ENCODE peak calls at places on chromosomes 3 and 15, in five cellular contexts. B is brain microvascular endothelial cell; M is uterus; F is AG09319; P is CD4-positive, alpha-beta T cell. R is an unnamed sample.

GRCh38 chr15:87345955-87346354 is 910.6 kb downstream of the NTRK3 start:
- DNase-seq in M (no peak), F (no peak), P (no peak), B (no peak), R (no peak)

GRCh38 chr15:81480645-81481053 is 106.6 kb upstream of the TMC3 start:
- DNase-seq in B (peak; percentile 69), M (peak; percentile 17), P (no peak), F (peak; percentile 29), R (no peak)

GRCh38 chr15:100929641-100930042 is 10.5 kb downstream of the LRRK1 start:
- DNase-seq in M (no peak), P (no peak), B (no peak), F (no peak), R (no peak)

GRCh38 chr3:13621381-13622221 is 72.7 kb downstream of the FBLN2 start:
- DNase-seq in F (no peak), P (peak; percentile 46), B (no peak), M (no peak), R (no peak)

GRCh38 chr15:40063563-40064011 is 24.6 kb upstream of the SRP14 start:
- DNase-seq in B (peak; percentile 60), M (no peak), P (no peak), F (peak; percentile 27), R (no peak)

GRCh38 chr3:117926819-117927218 is 1107.8 kb downstream of the IGSF11 start:
- DNase-seq in B (no peak), P (no peak), F (no peak), M (no peak), R (no peak)

GRCh38 chr3:187186801-187187421 is 10.4 kb upstream of the RTP1 start:
- DNase-seq in P (no peak), F (peak; percentile 66), B (peak; percentile 89), M (peak; percentile 47), R (no peak)

GRCh38 chr3:172034786-172035685 is 4.3 kb upstream of the FNDC3B start:
- DNase-seq in F (no peak), P (no peak), B (no peak), M (no peak), R (no peak)

GRCh38 chr3:188348445-188349244 is 194.7 kb downstream of the LPP start:
- DNase-seq in F (peak; percentile 73), P (no peak), M (peak; percentile 64), B (peak; percentile 92), R (peak; percentile 86)

GRCh38 chr15:48408337-48408736 is 77.1 kb downstream of the DUT start:
- DNase-seq in P (no peak), F (no peak), B (no peak), M (no peak), R (no peak)

GRCh38 chr3:123706871-123707270 is 122.0 kb upstream of the HACD2 start:
- DNase-seq in P (no peak), M (no peak), F (no peak), B (no peak), R (no peak)

GRCh38 chr3:8303466-8303865 is 198.2 kb upstream of the LMCD1 start:
- DNase-seq in F (no peak), P (no peak), B (no peak), M (no peak), R (no peak)

DNA sequence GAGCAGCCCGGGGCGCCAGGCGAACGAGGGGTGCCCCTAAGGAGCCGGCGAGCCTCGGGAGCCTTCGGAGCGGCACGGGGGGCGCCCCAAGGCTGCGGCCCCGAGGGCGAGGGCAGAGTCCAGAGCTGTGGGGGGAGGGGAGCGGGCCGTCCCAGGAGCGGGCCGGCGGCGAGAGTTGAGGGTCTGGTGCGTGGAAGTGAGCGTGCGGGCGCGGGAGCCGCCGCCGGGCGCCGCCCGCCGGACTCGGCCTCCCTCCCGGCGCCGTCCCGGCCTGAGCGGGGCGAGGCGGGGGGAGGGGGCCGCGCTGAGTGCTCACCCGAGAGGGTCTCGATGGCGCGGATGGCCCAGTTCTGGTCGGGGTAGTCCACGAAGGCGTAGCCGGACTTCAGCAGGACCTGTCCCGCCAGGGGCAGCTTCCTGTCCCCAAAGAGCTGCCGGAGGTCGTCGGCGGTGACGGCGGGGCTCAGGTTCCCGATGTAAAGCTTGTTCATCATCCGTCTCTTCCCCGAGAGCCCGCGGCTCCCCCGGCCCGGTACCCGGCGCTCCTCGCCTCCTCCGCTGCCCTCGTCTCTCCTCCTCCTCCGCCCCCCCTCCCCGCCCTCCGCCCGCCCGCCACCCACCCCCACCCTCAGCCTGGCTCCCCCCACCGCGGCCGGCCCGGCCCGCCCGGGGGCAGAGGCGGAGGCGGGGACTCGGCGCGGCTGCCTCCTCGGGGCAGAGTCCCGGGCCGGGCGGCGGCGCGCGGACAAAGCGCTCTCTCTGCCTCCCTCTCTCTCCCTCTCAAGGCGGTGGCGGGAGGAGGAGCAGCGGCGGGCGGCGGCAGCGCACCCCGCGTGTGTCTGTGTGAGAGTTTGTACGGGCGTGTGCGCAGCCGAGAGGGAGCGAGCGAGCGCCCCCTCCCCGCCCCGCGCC is at the start of gene IGF2BP2:
- DNase-seq in B (peak; percentile 68), P (no peak), M (peak; percentile 59), F (peak; percentile 62), R (peak; percentile 26)
- TF ChIP-seq CTCF in B (peak; percentile 11), P (no peak), M (no peak), F (no peak), R (no peak)

GRCh38 chr15:71754660-71755059 is 55.7 kb upstream of the NR2E3 start:
- DNase-seq in M (no peak), P (no peak), F (no peak), B (no peak), R (no peak)

GRCh38 chr15:71753346-71753745 is 57.0 kb upstream of the NR2E3 start:
- DNase-seq in P (no peak), M (no peak), F (no peak), B (peak; percentile 9), R (no peak)

GRCh38 chr15:71756574-71757352 is 53.6 kb upstream of the NR2E3 start:
- DNase-seq in F (no peak), M (no peak), P (no peak), B (no peak), R (no peak)

GRCh38 chr15:71755571-71755970 is 54.8 kb upstream of the NR2E3 start:
- DNase-seq in P (no peak), B (no peak), M (no peak), F (no peak), R (no peak)

GRCh38 chr15:71755092-71755491 is 55.3 kb upstream of the NR2E3 start:
- DNase-seq in F (no peak), P (no peak), B (no peak), M (no peak), R (no peak)
- TF ChIP-seq CTCF in F (no peak), P (no peak), B (no peak), M (no peak), R (no peak)

GRCh38 chr3:64244011-64244942 is 19.0 kb upstream of the PRICKLE2 start:
- DNase-seq in B (peak; percentile 43), M (no peak), P (no peak), F (no peak), R (no peak)
- TF ChIP-seq CTCF in B (peak; percentile 60), M (no peak), P (no peak), F (peak; percentile 36), R (peak; percentile 4)

GRCh38 chr3:58332575-58333179 is at the start of gene PXK:
- DNase-seq in B (peak; percentile 64), F (peak; percentile 50), P (peak; percentile 63), M (peak; percentile 84), R (peak; percentile 42)
- TF ChIP-seq CTCF in B (peak; percentile 13), F (no peak), P (no peak), M (peak; percentile 59), R (no peak)

R was measured in omental fat pad.